ENCODE peak calls at places on chromosomes 1 and 21, in five cellular contexts. Z is GM12891, P is Peyer's patch, O is body of pancreas, Q is ovary. V is an unnamed sample.

GRCh38 chr21:31394309-31394708 is 50.2 kb upstream of the TIAM1 start:
- DNase-seq in Z (no peak), P (no peak), O (no peak), Q (no peak), V (no peak)

GRCh38 chr1:48908606-48909005 is 131.9 kb upstream of the BEND5 start:
- DNase-seq in Z (no peak), P (no peak), O (no peak), Q (no peak), V (no peak)

GRCh38 chr1:200415227-200415626 is 5.4 kb upstream of the ZNF281 start:
- DNase-seq in Z (no peak), P (no peak), O (no peak), Q (no peak), V (no peak)

GRCh38 chr1:39940253-39940652 is 14.7 kb upstream of the MFSD2A start:
- DNase-seq in Z (no peak), P (no peak), O (no peak), Q (no peak), V (peak; percentile 27)

GRCh38 chr21:31594279-31594678 is 65.2 kb upstream of the SOD1 start:
- DNase-seq in Z (no peak), P (no peak), O (no peak), Q (no peak), V (no peak)

GRCh38 chr1:67646145-67647035 is 38.6 kb upstream of the GADD45A start:
- DNase-seq in Z (no peak), P (no peak), O (peak; percentile 41), Q (peak; percentile 49), V (no peak)

GRCh38 chr1:197356723-197357533 is 88.9 kb downstream of the CRB1 start:
- DNase-seq in Z (peak; percentile 8), P (no peak), O (peak; percentile 44), Q (no peak), V (no peak)

GRCh38 chr1:218164930-218165686 is 120.0 kb upstream of the RRP15 start:
- DNase-seq in Z (no peak), P (no peak), O (peak; percentile 13), Q (peak; percentile 13), V (no peak)

GRCh38 chr1:58855351-58856165 is 71.7 kb upstream of the JUN start:
- DNase-seq in Z (no peak), P (no peak), O (peak; percentile 46), Q (no peak), V (no peak)

GRCh38 chr1:150065184-150065871 is 2.2 kb upstream of the VPS45 start:
- DNase-seq in Z (no peak), P (no peak), O (no peak), Q (no peak), V (no peak)

GRCh38 chr1:236156512-236157208 is 14.3 kb downstream of the GPR137B start:
- DNase-seq in Z (peak; percentile 86), P (peak; percentile 58), O (no peak), Q (no peak), V (no peak)

GRCh38 chr1:156157974-156158373 is 4.6 kb downstream of the SEMA4A start:
- DNase-seq in Z (no peak), P (no peak), O (no peak), Q (no peak), V (no peak)

GRCh38 chr1:198156745-198157240 is at the start of gene NEK7:
- DNase-seq in Z (peak; percentile 36), P (peak; percentile 74), O (peak; percentile 84), Q (peak; percentile 87), V (peak; percentile 96)

GRCh38 chr21:17711896-17712295 is 99.2 kb upstream of the BTG3 start:
- DNase-seq in Z (no peak), P (no peak), O (no peak), Q (no peak), V (no peak)

GRCh38 chr1:59298710-59299346 is 1.9 kb downstream of the FGGY start:
- DNase-seq in Z (no peak), P (no peak), O (no peak), Q (no peak), V (no peak)

GRCh38 chr1:87644500-87645245 is 316.0 kb downstream of the LMO4 start:
- DNase-seq in Z (no peak), P (no peak), O (no peak), Q (no peak), V (no peak)

GRCh38 chr1:21651214-21652042 is 17.7 kb downstream of the RAP1GAP start:
- DNase-seq in Z (no peak), P (no peak), O (peak; percentile 56), Q (peak; percentile 68), V (no peak)

GRCh38 chr1:101409102-101409501 is 172.3 kb downstream of the S1PR1 start:
- DNase-seq in Z (no peak), P (no peak), O (no peak), Q (no peak), V (no peak)
- TF ChIP-seq POLR2A in Z (peak; percentile 65), P (no peak), O (no peak), Q (no peak), V (no peak)

GRCh38 chr1:45753248-45754037 is 3.0 kb upstream of the IPP start:
- DNase-seq in Z (no peak), P (no peak), O (no peak), Q (no peak), V (no peak)
- TF ChIP-seq POLR2A in Z (no peak), P (no peak), O (no peak), Q (no peak), V (no peak)

DNA sequence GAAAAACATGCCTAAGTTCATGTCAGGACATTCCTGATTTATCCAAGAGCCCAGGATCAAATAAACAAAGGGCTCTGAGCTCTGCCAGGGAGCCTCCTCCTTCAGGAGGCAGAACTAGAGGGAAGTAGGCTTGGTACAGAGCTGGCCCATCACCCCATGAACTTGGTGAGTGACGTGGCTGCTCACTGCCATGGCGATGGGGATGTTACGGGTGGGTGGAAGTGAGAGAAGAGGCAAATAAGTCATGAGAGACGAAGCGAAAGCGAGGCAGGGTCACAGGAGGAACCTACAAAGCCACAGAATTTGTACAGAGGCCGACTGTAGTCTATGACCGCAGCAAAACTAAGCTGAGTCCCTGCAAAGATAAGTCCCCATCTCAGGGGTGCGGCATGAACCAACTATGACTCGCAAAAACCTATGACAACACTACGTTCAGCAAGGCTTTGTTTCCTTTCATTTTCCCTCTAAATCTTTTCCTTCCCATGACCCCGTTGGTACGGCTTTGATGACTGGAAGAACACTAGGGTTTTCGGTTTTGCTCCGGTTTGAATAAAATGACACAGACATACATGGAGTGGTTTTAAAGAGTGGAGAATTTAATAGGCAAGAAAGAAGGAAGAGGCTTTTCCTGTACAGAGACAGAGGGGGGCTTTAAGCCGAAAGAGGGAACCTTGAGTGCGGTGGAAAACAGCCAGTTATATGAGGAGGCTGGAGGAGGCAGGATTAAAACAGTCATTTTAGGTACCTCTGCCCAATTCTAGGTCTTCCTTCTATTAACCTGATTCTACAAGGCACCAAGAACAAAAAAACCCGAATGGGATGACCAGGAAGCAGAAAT is 74.1 kb downstream of the CD46 start:
- DNase-seq in Z (peak; percentile 53), P (peak; percentile 93), O (no peak), Q (peak; percentile 55), V (peak; percentile 81)
- TF ChIP-seq POLR2A in Z (peak; percentile 49), P (no peak), O (no peak), Q (peak; percentile 13), V (no peak)

GRCh38 chr1:8878448-8879347 is at the start of gene ENO1:
- DNase-seq in Z (peak; percentile 93), P (peak; percentile 98), O (peak; percentile 97), Q (peak; percentile 100), V (peak; percentile 98)

GRCh38 chr1:8883510-8883909 is 5.0 kb upstream of the ENO1 start:
- DNase-seq in Z (no peak), P (no peak), O (no peak), Q (no peak), V (no peak)

GRCh38 chr1:8879348-8880067 is 1.0 kb upstream of the ENO1 start:
- DNase-seq in Z (no peak), P (peak; percentile 64), O (no peak), Q (no peak), V (no peak)

GRCh38 chr1:8876099-8876496 is 2.4 kb downstream of the ENO1 start:
- DNase-seq in Z (no peak), P (no peak), O (no peak), Q (no peak), V (no peak)

DNA sequence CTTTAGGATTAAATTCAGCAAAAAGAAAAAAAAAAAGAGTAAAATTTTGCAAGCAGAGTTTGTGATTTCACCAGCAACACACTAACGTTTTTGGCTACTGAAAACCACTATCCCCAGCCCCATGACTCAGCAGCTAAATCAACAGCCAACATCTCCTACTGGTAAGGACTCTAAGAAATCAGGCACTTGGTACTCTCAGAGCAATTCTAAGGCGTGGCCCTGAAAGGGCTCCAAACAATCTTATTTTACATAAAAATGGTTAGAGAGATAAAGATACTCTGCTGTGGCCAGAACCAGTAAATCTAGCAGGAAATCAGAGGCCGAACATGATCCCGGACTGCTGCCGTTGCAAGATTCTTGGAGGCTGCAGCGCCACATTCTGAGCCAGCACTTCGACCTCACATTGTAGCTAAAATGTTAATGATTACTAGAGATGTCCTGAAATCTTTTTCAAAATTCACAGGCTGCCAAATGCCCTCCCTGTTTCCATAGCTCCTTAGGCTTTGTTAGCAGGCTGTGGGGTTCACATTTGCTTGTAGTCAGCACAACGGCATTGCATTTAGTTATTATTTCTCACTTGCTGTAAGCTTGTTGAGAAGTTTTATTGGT is 1.7 kb upstream of the ENO1 start:
- DNase-seq in Z (peak; percentile 39), P (no peak), O (peak; percentile 74), Q (no peak), V (peak; percentile 64)
- TF ChIP-seq POLR2A in Z (no peak), P (peak; percentile 20), O (peak; percentile 16), Q (no peak), V (no peak)

GRCh38 chr1:36133484-36133883 is 8.5 kb upstream of the COL8A2 start:
- DNase-seq in Z (no peak), P (no peak), O (peak; percentile 97), Q (peak; percentile 54), V (peak; percentile 94)
- TF ChIP-seq POLR2A in Z (no peak), P (peak; percentile 21), O (no peak), Q (no peak), V (no peak)

GRCh38 chr1:12052997-12053686 is 10.0 kb upstream of the TNFRSF8 start:
- DNase-seq in Z (no peak), P (no peak), O (no peak), Q (peak; percentile 67), V (no peak)
- TF ChIP-seq POLR2A in Z (no peak), P (no peak), O (no peak), Q (no peak), V (no peak)